ENCODE peak calls at places on chromosomes 13 and 19, in four cellular contexts. F, L, S and X are unnamed samples.
A peak's percentile ranks its signal among the peaks of the same experiment; 100 is the strongest.

GRCh38 chr19:32829345-32829896 is 40.1 kb downstream of the SLC7A9 start:
- DNase-seq in F (no peak), L (no peak), S (no peak), X (no peak)

GRCh38 chr13:62702502-62702901 is 1286.9 kb upstream of the PCDH20 start:
- DNase-seq in L (no peak), F (no peak), S (no peak), X (no peak)

GRCh38 chr19:54390942-54391577 is 24.2 kb upstream of the TTYH1 start:
- DNase-seq in L (peak; percentile 50), S (no peak), F (no peak), X (peak; percentile 34)

GRCh38 chr13:38905861-38906260 is 84.8 kb downstream of the STOML3 start:
- DNase-seq in L (no peak), S (no peak), F (no peak), X (no peak)

GRCh38 chr19:860481-861098 is 1.1 kb downstream of the CFD start:
- DNase-seq in S (peak; percentile 38), L (peak; percentile 47), F (peak; percentile 79), X (no peak)

GRCh38 chr13:91361755-91362271 is 14.3 kb downstream of the MIR17HG start:
- DNase-seq in F (no peak), S (no peak), L (no peak), X (no peak)

GRCh38 chr19:3899531-3900294 is 19.2 kb downstream of the ATCAY start:
- DNase-seq in L (no peak), F (no peak), S (no peak), X (no peak)

GRCh38 chr13:38767506-38768265 is 80.8 kb downstream of the FREM2 start:
- DNase-seq in F (no peak), S (no peak), L (no peak), X (peak; percentile 12)

GRCh38 chr13:112973577-112973951 is 4.5 kb downstream of the MCF2L start:
- DNase-seq in L (no peak), F (peak; percentile 53), S (no peak), X (peak; percentile 40)

GRCh38 chr13:85816413-85816812 is 17.2 kb upstream of the SLITRK6 start:
- DNase-seq in L (no peak), F (no peak), S (no peak), X (no peak)

GRCh38 chr13:45873491-45874360 is 22.2 kb upstream of the SIAH3 start:
- DNase-seq in F (no peak), L (peak; percentile 42), S (no peak), X (no peak)

GRCh38 chr13:36420437-36420891 is 11.8 kb upstream of the CCNA1 start:
- DNase-seq in F (peak; percentile 73), S (peak; percentile 4), L (peak; percentile 57), X (peak; percentile 47)

GRCh38 chr13:98944336-98944735 is 33.5 kb downstream of the DOCK9 start:
- DNase-seq in F (no peak), L (no peak), S (no peak), X (no peak)

GRCh38 chr13:51966186-51966585 is 45.1 kb downstream of the ATP7B start:
- DNase-seq in L (no peak), S (no peak), F (no peak), X (no peak)

GRCh38 chr13:70755411-70755810 is 647.2 kb upstream of the KLHL1 start:
- DNase-seq in S (no peak), F (no peak), L (no peak), X (no peak)

GRCh38 chr19:51784109-51784785 is 10.7 kb upstream of the FPR3 start:
- DNase-seq in F (no peak), S (no peak), L (no peak), X (no peak)

GRCh38 chr19:29188704-29189375 is 24.1 kb downstream of the UQCRFS1 start:
- DNase-seq in S (no peak), L (no peak), F (no peak), X (no peak)

GRCh38 chr13:114200673-114201005 is 21.6 kb downstream of the CFAP97D2 start:
- DNase-seq in F (no peak), S (no peak), L (peak; percentile 15), X (no peak)

GRCh38 chr13:80577285-80577684 is 236.4 kb upstream of the SPRY2 start:
- DNase-seq in S (no peak), F (no peak), L (no peak), X (no peak)

GRCh38 chr19:31784631-31785237 is 435.5 kb upstream of the TSHZ3 start:
- DNase-seq in L (peak; percentile 20), F (no peak), S (no peak), X (peak; percentile 56)

GRCh38 chr13:41588899-41589298 is 131.5 kb downstream of the RGCC start:
- DNase-seq in L (peak; percentile 95), F (no peak), S (no peak), X (no peak)

GRCh38 chr13:62887046-62887445 is 1471.4 kb upstream of the PCDH20 start:
- DNase-seq in F (no peak), L (no peak), S (no peak), X (no peak)

GRCh38 chr19:3366104-3366760 is at the start of gene NFIC:
- DNase-seq in S (no peak), F (peak; percentile 88), L (peak; percentile 84), X (peak; percentile 77)

GRCh38 chr13:26019241-26019640 is 32.6 kb downstream of the SHISA2 start:
- DNase-seq in F (no peak), S (no peak), L (no peak), X (no peak)

GRCh38 chr13:60369242-60369641 is 27.8 kb upstream of the TDRD3 start:
- DNase-seq in S (no peak), L (no peak), F (no peak), X (no peak)

GRCh38 chr19:29379257-29379986 is 146.4 kb upstream of the VSTM2B start:
- DNase-seq in S (no peak), F (no peak), L (no peak), X (peak; percentile 4)

GRCh38 chr13:113734099-113734825 is 24.8 kb upstream of the TMEM255B start:
- DNase-seq in F (peak; percentile 45), L (no peak), S (no peak), X (no peak)

GRCh38 chr19:13099073-13099999 is 3.3 kb downstream of the LYL1 start:
- DNase-seq in L (no peak), F (no peak), S (peak; percentile 71), X (peak; percentile 48)

GRCh38 chr13:99659234-99659633 is 158.0 kb downstream of the TM9SF2 start:
- DNase-seq in F (no peak), S (no peak), L (no peak), X (no peak)

GRCh38 chr19:2038284-2039081 is 12.6 kb downstream of the MKNK2 start:
- DNase-seq in F (peak; percentile 58), L (no peak), S (no peak), X (no peak)

GRCh38 chr19:2037676-2038255 is 13.3 kb downstream of the MKNK2 start:
- DNase-seq in F (no peak), S (no peak), L (no peak), X (no peak)

GRCh38 chr19:2039959-2040646 is 10.9 kb downstream of the MKNK2 start:
- DNase-seq in F (peak; percentile 62), L (no peak), S (no peak), X (no peak)

GRCh38 chr19:2040647-2041435 is 10.2 kb downstream of the MKNK2 start:
- DNase-seq in S (no peak), F (no peak), L (no peak), X (no peak)

GRCh38 chr19:2039082-2039958 is 11.7 kb downstream of the MKNK2 start:
- DNase-seq in S (no peak), L (no peak), F (peak; percentile 63), X (no peak)
- H3K27ac ChIP-seq in S (peak overlapping the region; percentile 95), L (no peak overlapping the region), F (no peak overlapping the region), X (no peak overlapping the region)

GRCh38 chr19:47094557-47095517 is 18.7 kb downstream of the ZC3H4 start:
- DNase-seq in L (peak; percentile 45), F (no peak), S (no peak), X (no peak)
- H3K4me3 ChIP-seq in L (no peak overlapping the region), F (no peak overlapping the region), S (peak overlapping the region; percentile 22), X (no peak overlapping the region)

DNA sequence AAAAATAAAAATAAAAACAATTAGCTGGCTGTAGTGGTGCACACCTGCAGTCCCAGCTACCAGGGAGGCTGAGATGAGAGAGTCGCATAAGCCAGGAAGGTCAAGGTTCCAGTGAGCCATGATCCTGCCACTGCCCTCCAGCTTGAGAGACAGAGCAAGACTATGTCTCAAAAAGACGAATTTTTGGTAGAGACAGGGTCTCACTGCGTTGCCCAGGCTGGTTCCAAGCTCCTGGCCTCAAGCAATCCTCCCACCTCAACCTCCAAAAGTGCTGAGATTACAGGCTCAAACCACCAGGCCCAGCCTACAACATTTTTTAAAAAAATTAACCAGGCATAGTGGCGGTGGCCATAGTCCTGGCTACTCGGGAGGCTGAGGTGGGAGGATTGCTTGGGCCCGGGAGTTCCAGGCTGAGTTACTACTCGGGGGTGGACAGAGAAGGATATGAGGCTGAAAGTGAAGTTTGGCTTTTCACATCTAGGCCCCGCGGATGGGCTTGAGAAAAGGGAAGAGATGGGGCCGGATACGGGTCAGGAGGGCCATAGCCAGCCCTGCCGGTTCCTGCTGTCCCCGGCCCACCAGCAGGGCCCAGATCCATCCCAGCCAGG is 10.2 kb downstream of the NDUFA11 start:
- DNase-seq in F (no peak), S (no peak), L (no peak), X (no peak)
- H3K27ac ChIP-seq in F (no peak overlapping the region), S (no peak overlapping the region), L (no peak overlapping the region), X (no peak overlapping the region)

GRCh38 chr13:111555906-111556305 is 235.5 kb downstream of the TEX29 start:
- DNase-seq in F (no peak), L (no peak), S (no peak), X (no peak)
- H3K4me3 ChIP-seq in F (no peak overlapping the region), L (no peak overlapping the region), S (no peak overlapping the region), X (no peak overlapping the region)

GRCh38 chr13:76667551-76667950 is 218.7 kb downstream of the KCTD12 start:
- DNase-seq in S (no peak), L (peak; percentile 42), F (no peak), X (no peak)

GRCh38 chr13:76672422-76672821 is 213.8 kb downstream of the KCTD12 start:
- DNase-seq in S (no peak), L (peak; percentile 71), F (no peak), X (no peak)

GRCh38 chr13:76663941-76664340 is 222.3 kb downstream of the KCTD12 start:
- DNase-seq in S (no peak), F (no peak), L (no peak), X (no peak)

GRCh38 chr13:76668141-76668540 is 218.1 kb downstream of the KCTD12 start:
- DNase-seq in L (no peak), S (no peak), F (no peak), X (no peak)

GRCh38 chr13:76668716-76669115 is 217.5 kb downstream of the KCTD12 start:
- DNase-seq in S (no peak), L (no peak), F (no peak), X (no peak)
- H3K27ac ChIP-seq in S (no peak overlapping the region), L (no peak overlapping the region), F (no peak overlapping the region), X (no peak overlapping the region)

DNA sequence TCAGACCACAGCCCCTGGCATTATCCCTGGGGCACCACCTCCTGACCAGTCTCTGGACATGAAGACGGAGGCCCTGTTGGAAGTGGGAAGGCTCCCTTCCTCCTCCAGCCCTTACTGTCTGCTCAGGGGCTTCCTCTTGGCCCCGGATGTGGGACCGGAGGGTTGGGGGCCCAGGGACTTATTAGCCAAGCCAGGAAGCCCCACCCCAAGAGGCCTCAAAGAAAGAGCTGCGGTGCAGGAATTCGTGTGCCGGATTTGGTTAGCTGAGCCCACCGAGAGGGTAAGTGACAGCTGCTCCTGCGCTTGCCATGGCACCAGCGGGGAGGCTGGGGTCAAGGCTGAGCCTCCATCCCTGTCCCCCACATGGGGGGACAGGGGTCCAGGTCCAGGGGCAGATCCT is at the start of gene RETN:
- DNase-seq in L (no peak), S (no peak), F (no peak), X (no peak)
- H3K4me3 ChIP-seq in L (no peak within 1 kb of the TSS), S (no peak within 1 kb of the TSS), F (no peak within 1 kb of the TSS), X (peak within 1 kb of the TSS; percentile 51)